ENCODE peak calls at places on chromosome 18, in six cellular contexts. N, C, R, A, V and I are unnamed samples.

GRCh38 chr18:80210312-80211083 is 36.8 kb downstream of the PARD6G start:
- DNase-seq in N (no peak), C (no peak), R (no peak), A (no peak), V (no peak), I (peak)

GRCh38 chr18:76874643-76875389 is 52.5 kb downstream of the ZNF236 start:
- DNase-seq in N (no peak), C (peak), R (no peak), A (peak), V (no peak), I (no peak)

GRCh38 chr18:35736696-35737095 is 155.2 kb downstream of the GALNT1 start:
- DNase-seq in N (no peak), C (no peak), R (no peak), A (no peak), V (no peak), I (no peak)

GRCh38 chr18:44848931-44849330 is 168.2 kb downstream of the SETBP1 start:
- DNase-seq in N (no peak), C (no peak), R (no peak), A (no peak), V (no peak), I (no peak)

GRCh38 chr18:54392621-54393023 is 34.9 kb downstream of the C18orf54 start:
- DNase-seq in N (no peak), C (no peak), R (no peak), A (no peak), V (no peak), I (peak)

GRCh38 chr18:54712315-54712714 is 116.0 kb upstream of the RAB27B start:
- DNase-seq in N (no peak), C (no peak), R (no peak), A (no peak), V (no peak), I (peak)

GRCh38 chr18:57542801-57543427 is 43.6 kb downstream of the FECH start:
- DNase-seq in N (no peak), C (no peak), R (no peak), A (no peak), V (no peak), I (peak)

GRCh38 chr18:33231474-33232317 is 208.8 kb downstream of the CCDC178 start:
- DNase-seq in N (peak), C (peak), R (peak), A (peak), V (peak), I (peak)

GRCh38 chr18:34042423-34043146 is 182.1 kb downstream of the NOL4 start:
- DNase-seq in N (no peak), C (no peak), R (no peak), A (no peak), V (no peak), I (no peak)

GRCh38 chr18:76672627-76673026 is 149.7 kb upstream of the ZNF236 start:
- DNase-seq in N (no peak), C (no peak), R (no peak), A (no peak), V (no peak), I (peak)

GRCh38 chr18:58254873-58255511 is 211.0 kb downstream of the NEDD4L start:
- DNase-seq in N (no peak), C (no peak), R (no peak), A (peak), V (no peak), I (no peak)

GRCh38 chr18:80253871-80254492 is 6.7 kb upstream of the PARD6G start:
- DNase-seq in N (no peak), C (peak), R (no peak), A (no peak), V (no peak), I (no peak)

GRCh38 chr18:73365018-73365417 is 497.2 kb upstream of the NETO1 start:
- DNase-seq in N (no peak), C (no peak), R (no peak), A (no peak), V (no peak), I (no peak)

GRCh38 chr18:3051718-3052410 is 38.9 kb upstream of the LPIN2 start:
- DNase-seq in N (no peak), C (no peak), R (no peak), A (no peak), V (no peak), I (peak)

GRCh38 chr18:49500136-49500921 is 13.3 kb upstream of the C18orf32 start:
- DNase-seq in N (no peak), C (no peak), R (no peak), A (peak), V (no peak), I (no peak)

GRCh38 chr18:6406910-6407470 is 7.7 kb downstream of the L3MBTL4 start:
- DNase-seq in N (no peak), C (no peak), R (no peak), A (no peak), V (no peak), I (no peak)

GRCh38 chr18:49944681-49945080 is 131.3 kb upstream of the ACAA2 start:
- DNase-seq in N (no peak), C (peak), R (no peak), A (peak), V (no peak), I (no peak)

GRCh38 chr18:25433590-25433989 is 81.6 kb upstream of the ZNF521 start:
- DNase-seq in N (no peak), C (no peak), R (no peak), A (no peak), V (no peak), I (no peak)

GRCh38 chr18:63140997-63141776 is 178.4 kb downstream of the BCL2 start:
- DNase-seq in N (no peak), C (no peak), R (no peak), A (no peak), V (no peak), I (no peak)

GRCh38 chr18:8849696-8850095 is 144.3 kb downstream of the MTCL1 start:
- DNase-seq in N (no peak), C (no peak), R (no peak), A (no peak), V (no peak), I (peak)

GRCh38 chr18:8721716-8722115 is 16.4 kb downstream of the MTCL1 start:
- DNase-seq in N (no peak), C (no peak), R (no peak), A (no peak), V (no peak), I (peak)

GRCh38 chr18:31497711-31498449 is at the start of gene DSG2:
- DNase-seq in N (peak), C (peak), R (peak), A (peak), V (no peak), I (peak)

GRCh38 chr18:44733069-44733753 is 52.5 kb downstream of the SETBP1 start:
- DNase-seq in N (no peak), C (peak), R (no peak), A (no peak), V (no peak), I (peak)

GRCh38 chr18:48335829-48336228 is 73.4 kb downstream of the ZBTB7C start:
- DNase-seq in N (no peak), C (no peak), R (no peak), A (no peak), V (no peak), I (no peak)

GRCh38 chr18:61803393-61803792 is 89.4 kb downstream of the RNF152 start:
- DNase-seq in N (no peak), C (no peak), R (no peak), A (no peak), V (no peak), I (no peak)

GRCh38 chr18:11669271-11669947 is 19.7 kb upstream of the GNAL start:
- DNase-seq in N (no peak), C (no peak), R (no peak), A (peak), V (peak), I (peak)

GRCh38 chr18:6629635-6630140 is 99.8 kb upstream of the ARHGAP28 start:
- DNase-seq in N (no peak), C (no peak), R (no peak), A (no peak), V (no peak), I (peak)

GRCh38 chr18:63322908-63323634 is 3.5 kb upstream of the BCL2 start:
- DNase-seq in N (peak), C (peak), R (no peak), A (peak), V (no peak), I (peak)

GRCh38 chr18:23859466-23860352 is 154.8 kb upstream of the TTC39C start:
- DNase-seq in N (no peak), C (no peak), R (no peak), A (no peak), V (no peak), I (no peak)

GRCh38 chr18:78898066-78898465 is 81.6 kb upstream of the SALL3 start:
- DNase-seq in N (no peak), C (no peak), R (no peak), A (no peak), V (no peak), I (no peak)

GRCh38 chr18:78900938-78901909 is 78.4 kb upstream of the SALL3 start:
- DNase-seq in N (no peak), C (no peak), R (no peak), A (no peak), V (no peak), I (no peak)

GRCh38 chr18:78898635-78899034 is 81.0 kb upstream of the SALL3 start:
- DNase-seq in N (no peak), C (no peak), R (no peak), A (no peak), V (no peak), I (no peak)

GRCh38 chr18:78901923-78902794 is 77.5 kb upstream of the SALL3 start:
- DNase-seq in N (no peak), C (no peak), R (no peak), A (no peak), V (no peak), I (no peak)

DNA sequence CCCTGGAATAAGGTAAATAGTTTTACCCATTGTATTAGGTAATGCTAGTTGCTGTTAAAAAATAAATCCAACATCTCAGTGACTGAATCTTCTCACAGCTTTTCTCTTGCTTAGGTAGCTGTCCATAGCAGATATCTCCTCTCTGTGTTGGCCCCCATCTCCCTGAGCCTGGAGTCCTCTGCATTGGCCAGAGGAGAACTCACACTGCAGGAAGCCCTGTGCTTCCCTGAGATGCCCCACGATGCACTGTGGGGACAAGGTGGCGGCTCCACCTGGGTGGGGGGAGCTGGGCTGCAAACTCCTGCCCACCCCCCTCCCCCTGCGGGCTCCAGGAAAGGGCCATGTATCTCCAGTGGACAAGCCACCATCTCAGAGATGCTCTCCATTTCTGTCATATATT is 80.4 kb upstream of the SALL3 start:
- DNase-seq in N (no peak), C (no peak), R (no peak), A (no peak), V (no peak), I (no peak)
- TF ChIP-seq CTCF in N (no peak), C (no peak), R (no peak), A (no peak), V (no peak), I (no peak)

GRCh38 chr18:52992041-52992440 is 652.0 kb downstream of the DCC start:
- DNase-seq in N (no peak), C (no peak), R (no peak), A (peak), V (no peak), I (no peak)
- TF ChIP-seq CTCF in N (peak), C (no peak), R (no peak), A (peak), V (no peak), I (peak)

GRCh38 chr18:20971886-20972267 is 139.7 kb downstream of the ROCK1 start:
- DNase-seq in N (no peak), C (no peak), R (no peak), A (no peak), V (no peak), I (peak)
- TF ChIP-seq CTCF in N (peak), C (peak), R (peak), A (peak), V (peak), I (peak)

DNA sequence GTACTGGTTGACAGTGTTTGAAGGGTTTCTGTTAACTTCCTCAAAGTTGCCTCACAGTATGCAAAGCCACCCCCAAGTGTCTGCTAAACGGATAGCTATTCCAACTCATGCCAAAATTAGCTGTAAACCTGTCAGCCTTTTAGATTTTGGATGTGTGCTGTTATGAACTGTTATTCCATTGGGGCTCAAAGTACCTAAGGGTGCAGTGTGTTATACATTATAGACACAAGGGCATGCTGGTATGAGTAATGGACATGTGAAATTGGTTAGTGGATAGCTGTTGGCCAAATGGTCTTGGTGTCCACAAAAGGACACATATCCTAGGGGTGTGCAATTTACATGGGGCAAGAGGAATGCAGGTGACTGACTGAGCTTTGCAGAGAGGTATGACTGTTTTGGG is 33.7 kb upstream of the CCBE1 start:
- DNase-seq in N (no peak), C (no peak), R (no peak), A (no peak), V (no peak), I (no peak)
- TF ChIP-seq CTCF in N (no peak), C (no peak), R (no peak), A (no peak), V (no peak), I (no peak)

GRCh38 chr18:4658804-4659203 is 203.7 kb upstream of the DLGAP1 start:
- DNase-seq in N (no peak), C (no peak), R (no peak), A (no peak), V (no peak), I (no peak)

DNA sequence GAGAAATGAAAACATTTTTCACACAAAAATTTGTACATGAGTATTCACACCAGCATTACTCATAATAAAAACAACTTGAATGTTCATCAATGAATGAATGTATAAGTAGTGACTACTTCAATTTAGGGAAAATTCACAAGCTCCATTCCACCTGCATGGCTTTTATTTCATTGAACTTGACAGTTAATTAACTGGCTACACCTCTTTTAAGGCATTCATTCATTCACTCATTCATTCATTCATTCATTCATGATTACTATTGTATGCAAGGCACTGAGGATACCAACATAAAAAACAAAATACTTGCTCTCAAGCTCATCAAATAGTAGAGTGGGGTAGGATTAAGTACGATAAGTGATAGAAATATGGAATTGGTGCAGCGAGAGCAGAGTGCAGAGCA is 198.3 kb upstream of the DLGAP1 start:
- DNase-seq in N (no peak), C (no peak), R (no peak), A (no peak), V (no peak), I (no peak)
- TF ChIP-seq CTCF in N (no peak), C (no peak), R (no peak), A (no peak), V (no peak), I (no peak)

DNA sequence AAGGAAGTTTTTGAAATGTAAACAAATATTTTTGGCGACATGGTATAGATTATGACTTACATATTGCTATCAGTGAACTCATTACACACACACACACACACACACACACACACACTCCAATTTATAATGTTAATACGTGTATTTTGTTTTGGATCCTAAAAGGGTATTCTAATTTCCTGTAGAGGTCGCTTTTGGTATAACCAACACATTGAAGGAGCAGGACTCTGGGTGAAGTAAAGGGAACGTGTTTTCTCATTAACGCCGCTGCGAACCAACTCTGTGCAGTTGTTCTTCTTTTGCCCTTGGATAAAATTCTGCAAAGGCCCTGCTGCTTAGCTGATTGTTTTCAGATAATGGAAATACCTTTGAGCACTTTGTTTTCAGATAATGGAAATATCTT is 190.4 kb downstream of the PMAIP1 start:
- DNase-seq in N (no peak), C (no peak), R (no peak), A (no peak), V (no peak), I (peak)
- TF ChIP-seq CTCF in N (peak), C (no peak), R (no peak), A (peak), V (no peak), I (peak)

GRCh38 chr18:13216732-13217465 is 1.7 kb upstream of the LDLRAD4 start:
- DNase-seq in N (peak), C (peak), R (peak), A (no peak), V (peak), I (no peak)
- TF ChIP-seq CTCF in N (peak), C (no peak), R (no peak), A (peak), V (peak), I (peak)

GRCh38 chr18:67199993-67200617 is 316.4 kb downstream of the DSEL start:
- DNase-seq in N (no peak), C (no peak), R (no peak), A (no peak), V (no peak), I (peak)
- TF ChIP-seq CTCF in N (peak), C (peak), R (peak), A (peak), V (peak), I (peak)